ENCODE peak calls at places on chromosomes 6 and 20, in four cellular contexts. Z is endodermal cell, H is AG10803, I is tibial nerve. V is an unnamed sample.

GRCh38 chr20:31644701-31645100 is 7.0 kb downstream of the COX4I2 start:
- DNase-seq in Z (no peak), H (no peak), I (no peak), V (no peak)

GRCh38 chr20:51354191-51354768 is 188.2 kb downstream of the NFATC2 start:
- DNase-seq in Z (no peak), H (no peak), I (no peak), V (no peak)

GRCh38 chr6:6918216-6918983 is 189.4 kb upstream of the RREB1 start:
- DNase-seq in Z (no peak), H (peak; percentile 64), I (no peak), V (no peak)

GRCh38 chr6:45432944-45433343 is 55.2 kb upstream of the SUPT3H start:
- DNase-seq in Z (no peak), H (no peak), I (no peak), V (no peak)

GRCh38 chr6:2858678-2859324 is 17.1 kb upstream of the SERPINB1 start:
- DNase-seq in Z (no peak), H (no peak), I (no peak), V (no peak)

GRCh38 chr20:63687419-63688233 is 8.8 kb upstream of the TNFRSF6B start:
- DNase-seq in Z (no peak), H (no peak), I (no peak), V (no peak)

GRCh38 chr20:31496761-31497295 is 17.4 kb upstream of the HM13 start:
- DNase-seq in Z (no peak), H (peak; percentile 68), I (no peak), V (no peak)

GRCh38 chr20:33291830-33292355 is 8.9 kb downstream of the BPIFB1 start:
- DNase-seq in Z (peak; percentile 96), H (no peak), I (peak; percentile 11), V (no peak)

GRCh38 chr20:46213946-46214830 is 94.1 kb downstream of the CDH22 start:
- DNase-seq in Z (no peak), H (no peak), I (peak; percentile 70), V (no peak)

GRCh38 chr6:2891768-2892170 is 11.3 kb downstream of the SERPINB9 start:
- DNase-seq in Z (peak; percentile 49), H (no peak), I (no peak), V (no peak)

GRCh38 chr20:35295058-35295457 is 2.8 kb upstream of the FAM83C start:
- DNase-seq in Z (no peak), H (no peak), I (no peak), V (no peak)

GRCh38 chr6:5751525-5752252 is 255.0 kb downstream of the NRN1 start:
- DNase-seq in Z (no peak), H (peak; percentile 43), I (no peak), V (no peak)

GRCh38 chr6:101761124-101761601 is 367.7 kb downstream of the GRIK2 start:
- DNase-seq in Z (no peak), H (peak; percentile 95), I (peak; percentile 11), V (no peak)

GRCh38 chr6:67717281-67717680 is 917.8 kb upstream of the ADGRB3 start:
- DNase-seq in Z (no peak), H (no peak), I (no peak), V (no peak)

GRCh38 chr20:38338849-38339520 is 7.3 kb upstream of the LBP start:
- DNase-seq in Z (peak; percentile 85), H (no peak), I (peak; percentile 35), V (no peak)

GRCh38 chr6:107491059-107491609 is 1.2 kb downstream of the SOBP start:
- DNase-seq in Z (peak; percentile 85), H (no peak), I (peak; percentile 38), V (no peak)

GRCh38 chr6:2254747-2255146 is 9.3 kb upstream of the GMDS start:
- DNase-seq in Z (no peak), H (no peak), I (no peak), V (no peak)

GRCh38 chr20:49747707-49748524 is 34.2 kb upstream of the B4GALT5 start:
- DNase-seq in Z (peak; percentile 57), H (peak; percentile 86), I (peak; percentile 74), V (peak; percentile 53)

GRCh38 chr20:32560989-32561830 is 23.9 kb downstream of the NOL4L start:
- DNase-seq in Z (peak; percentile 69), H (no peak), I (no peak), V (no peak)

GRCh38 chr6:20719980-20720379 is 185.7 kb downstream of the CDKAL1 start:
- DNase-seq in Z (no peak), H (no peak), I (no peak), V (no peak)
- TF ChIP-seq CTCF in Z (no peak), H (no peak), I (no peak), V (no peak)

GRCh38 chr6:89966913-89967312 is 72.6 kb downstream of the GJA10 start:
- DNase-seq in Z (no peak), H (no peak), I (no peak), V (no peak)

GRCh38 chr6:89970609-89971337 is 76.5 kb downstream of the GJA10 start:
- DNase-seq in Z (peak; percentile 58), H (peak; percentile 58), I (peak; percentile 48), V (no peak)

GRCh38 chr6:89966250-89966588 is 72.0 kb downstream of the GJA10 start:
- DNase-seq in Z (no peak), H (no peak), I (no peak), V (no peak)

GRCh38 chr6:89972024-89972381 is 77.7 kb downstream of the GJA10 start:
- DNase-seq in Z (no peak), H (no peak), I (no peak), V (no peak)

DNA sequence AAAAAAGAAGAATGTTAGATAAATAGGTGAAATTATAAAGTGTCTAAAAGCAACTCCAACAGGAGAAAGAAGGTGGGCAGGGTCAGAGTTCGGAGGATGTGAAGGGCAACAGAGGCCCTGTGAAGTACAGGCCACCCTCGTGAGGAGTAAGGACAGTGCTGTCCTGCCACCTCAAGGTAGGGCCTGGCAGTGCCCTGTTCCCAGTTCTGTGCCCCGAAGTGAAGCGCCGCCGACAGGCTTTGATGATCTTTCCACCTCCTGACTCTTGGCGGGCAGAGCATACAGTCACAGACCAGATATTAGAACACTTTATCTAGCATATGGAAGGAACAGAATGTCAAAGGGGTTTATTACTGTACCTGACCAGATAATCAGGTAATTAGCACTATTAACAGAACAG is 75.8 kb downstream of the GJA10 start:
- DNase-seq in Z (no peak), H (no peak), I (no peak), V (no peak)
- TF ChIP-seq CTCF in Z (no peak), H (no peak), I (no peak), V (no peak)

GRCh38 chr20:62272200-62272599 is 30.6 kb upstream of the ADRM1 start:
- DNase-seq in Z (peak; percentile 56), H (no peak), I (no peak), V (no peak)
- TF ChIP-seq CTCF in Z (no peak), H (no peak), I (no peak), V (no peak)

DNA sequence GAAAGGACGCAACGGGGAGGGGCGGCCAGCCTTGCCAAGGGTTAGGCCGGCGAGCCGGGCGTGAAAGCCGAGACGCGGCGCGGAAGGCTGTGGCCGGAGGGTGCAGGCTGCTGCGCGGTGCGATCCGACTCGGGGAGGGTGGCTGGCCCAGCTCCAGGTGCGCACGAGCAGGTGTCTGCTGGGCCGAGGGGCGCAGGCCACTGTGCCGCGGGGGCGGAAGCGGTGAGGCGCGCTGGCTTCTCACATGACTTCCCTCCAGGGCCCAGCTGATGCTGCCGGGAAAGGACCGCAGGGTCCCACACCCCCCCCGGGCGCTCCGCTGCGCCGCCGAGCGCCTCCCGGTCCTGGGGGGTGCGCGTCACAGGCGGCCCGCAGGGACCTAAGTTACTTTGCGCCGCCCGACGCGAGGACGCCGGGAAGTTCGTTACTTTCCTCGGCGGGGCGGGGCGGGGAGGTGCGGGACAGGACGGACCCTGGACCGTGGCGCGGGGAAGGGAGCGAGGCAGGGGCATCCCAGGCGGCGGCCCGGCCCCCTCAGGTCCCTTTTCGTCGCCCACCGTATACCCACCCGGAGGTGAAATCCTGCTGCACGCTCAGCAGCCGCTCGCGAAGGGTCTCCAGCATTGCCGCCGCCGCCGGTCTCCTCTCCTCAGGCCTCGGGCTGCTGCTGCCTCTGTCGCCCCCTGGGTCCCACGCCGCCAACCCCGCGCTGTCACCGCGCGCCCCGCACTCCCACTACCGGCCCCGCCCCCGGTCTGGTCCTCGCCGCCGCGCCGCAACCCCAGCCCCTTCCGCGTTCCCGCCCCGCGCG is at the start of gene DTNBP1:
- DNase-seq in Z (peak; percentile 93), H (peak; percentile 20), I (peak; percentile 73), V (peak; percentile 66)
- TF ChIP-seq CTCF in Z (no peak), H (no peak), I (no peak), V (no peak)

DNA sequence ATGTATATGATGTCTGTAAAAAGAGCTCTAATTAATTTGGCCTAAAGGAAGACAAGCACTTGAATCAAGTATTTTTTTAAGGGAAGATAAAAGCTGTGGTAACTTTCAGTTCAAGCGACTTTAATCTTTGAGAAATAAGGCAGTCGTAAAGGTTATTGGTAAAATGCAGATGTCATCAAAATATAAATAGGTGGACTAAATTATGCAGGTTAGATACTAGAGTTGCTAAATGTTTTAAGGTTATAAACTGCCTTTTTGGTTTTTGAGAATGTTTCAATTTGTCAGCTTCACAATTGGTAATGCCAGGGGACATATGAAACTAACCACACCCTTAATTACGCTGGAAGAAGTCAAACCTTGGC is 159.5 kb upstream of the OLIG3 start:
- DNase-seq in Z (no peak), H (no peak), I (no peak), V (no peak)
- TF ChIP-seq CTCF in Z (no peak), H (no peak), I (no peak), V (no peak)